ENCODE peak calls at places on chromosomes 11 and 22, in nine cellular contexts. One of them, this sample, is unnamed.

GRCh38 chr22:38612217-38613006 is 42.4 kb upstream of the DMC1 start:
- DNase-seq in heart left ventricle: no peak
- DNase-seq in ovary: no peak
- DNase-seq in K562: no peak
- DNase-seq in sigmoid colon: no peak
- DNase-seq in A549: no peak
- DNase-seq in esophagus squamous epithelium: no peak
- DNase-seq in thyroid gland: no peak
- DNase-seq in gastrocnemius medialis: peak
- DNase-seq in this sample: no peak

GRCh38 chr11:87215236-87215635 is 177.5 kb downstream of the TMEM135 start:
- DNase-seq in heart left ventricle: no peak
- DNase-seq in ovary: no peak
- DNase-seq in K562: no peak
- DNase-seq in sigmoid colon: no peak
- DNase-seq in A549: no peak
- DNase-seq in esophagus squamous epithelium: no peak
- DNase-seq in thyroid gland: no peak
- DNase-seq in gastrocnemius medialis: no peak
- DNase-seq in this sample: no peak

GRCh38 chr11:85517272-85517671 is 109.9 kb downstream of the DLG2 start:
- DNase-seq in heart left ventricle: no peak
- DNase-seq in ovary: no peak
- DNase-seq in K562: no peak
- DNase-seq in sigmoid colon: no peak
- DNase-seq in A549: no peak
- DNase-seq in esophagus squamous epithelium: no peak
- DNase-seq in thyroid gland: no peak
- DNase-seq in gastrocnemius medialis: no peak
- DNase-seq in this sample: no peak

GRCh38 chr11:2850366-2850765 is 35.2 kb downstream of the CDKN1C start:
- DNase-seq in heart left ventricle: no peak
- DNase-seq in ovary: no peak
- DNase-seq in K562: no peak
- DNase-seq in sigmoid colon: no peak
- DNase-seq in A549: no peak
- DNase-seq in esophagus squamous epithelium: no peak
- DNase-seq in thyroid gland: no peak
- DNase-seq in gastrocnemius medialis: no peak
- DNase-seq in this sample: no peak

GRCh38 chr11:80165763-80166162 is 724.9 kb upstream of the TENM4 start:
- DNase-seq in heart left ventricle: no peak
- DNase-seq in ovary: no peak
- DNase-seq in K562: no peak
- DNase-seq in sigmoid colon: no peak
- DNase-seq in A549: no peak
- DNase-seq in esophagus squamous epithelium: no peak
- DNase-seq in thyroid gland: no peak
- DNase-seq in gastrocnemius medialis: no peak
- DNase-seq in this sample: no peak

GRCh38 chr11:75597636-75598035 is 35.6 kb downstream of the SERPINH1 start:
- DNase-seq in heart left ventricle: no peak
- DNase-seq in ovary: no peak
- DNase-seq in K562: peak
- DNase-seq in sigmoid colon: no peak
- DNase-seq in A549: peak
- DNase-seq in esophagus squamous epithelium: no peak
- DNase-seq in thyroid gland: no peak
- DNase-seq in gastrocnemius medialis: no peak
- DNase-seq in this sample: no peak

GRCh38 chr22:23119492-23120414 is 22.0 kb downstream of the RSPH14 start:
- DNase-seq in heart left ventricle: peak
- DNase-seq in ovary: no peak
- DNase-seq in K562: peak
- DNase-seq in sigmoid colon: no peak
- DNase-seq in A549: no peak
- DNase-seq in esophagus squamous epithelium: no peak
- DNase-seq in thyroid gland: no peak
- DNase-seq in gastrocnemius medialis: no peak
- DNase-seq in this sample: no peak

GRCh38 chr11:88491674-88492073 is 154.1 kb upstream of the CTSC start:
- DNase-seq in heart left ventricle: no peak
- DNase-seq in ovary: no peak
- DNase-seq in K562: no peak
- DNase-seq in sigmoid colon: no peak
- DNase-seq in A549: no peak
- DNase-seq in esophagus squamous epithelium: no peak
- DNase-seq in thyroid gland: no peak
- DNase-seq in gastrocnemius medialis: no peak
- DNase-seq in this sample: no peak

GRCh38 chr22:37048133-37048532 is 3.4 kb upstream of the KCTD17 start:
- DNase-seq in heart left ventricle: no peak
- DNase-seq in ovary: no peak
- DNase-seq in K562: no peak
- DNase-seq in sigmoid colon: no peak
- DNase-seq in A549: no peak
- DNase-seq in esophagus squamous epithelium: no peak
- DNase-seq in thyroid gland: no peak
- DNase-seq in gastrocnemius medialis: no peak
- DNase-seq in this sample: no peak

GRCh38 chr11:115338476-115338875 is 165.7 kb downstream of the CADM1 start:
- DNase-seq in heart left ventricle: no peak
- DNase-seq in ovary: no peak
- DNase-seq in K562: no peak
- DNase-seq in sigmoid colon: no peak
- DNase-seq in A549: no peak
- DNase-seq in esophagus squamous epithelium: no peak
- DNase-seq in thyroid gland: no peak
- DNase-seq in gastrocnemius medialis: no peak
- DNase-seq in this sample: no peak

GRCh38 chr11:115345840-115346239 is 158.4 kb downstream of the CADM1 start:
- DNase-seq in heart left ventricle: no peak
- DNase-seq in ovary: no peak
- DNase-seq in K562: no peak
- DNase-seq in sigmoid colon: no peak
- DNase-seq in A549: no peak
- DNase-seq in esophagus squamous epithelium: no peak
- DNase-seq in thyroid gland: no peak
- DNase-seq in gastrocnemius medialis: no peak
- DNase-seq in this sample: no peak

GRCh38 chr11:115340874-115341273 is 163.3 kb downstream of the CADM1 start:
- DNase-seq in heart left ventricle: no peak
- DNase-seq in ovary: no peak
- DNase-seq in K562: no peak
- DNase-seq in sigmoid colon: no peak
- DNase-seq in A549: no peak
- DNase-seq in esophagus squamous epithelium: no peak
- DNase-seq in thyroid gland: no peak
- DNase-seq in gastrocnemius medialis: no peak
- DNase-seq in this sample: no peak

GRCh38 chr11:115342142-115342541 is 162.1 kb downstream of the CADM1 start:
- DNase-seq in heart left ventricle: no peak
- DNase-seq in ovary: no peak
- DNase-seq in K562: no peak
- DNase-seq in sigmoid colon: no peak
- DNase-seq in A549: no peak
- DNase-seq in esophagus squamous epithelium: no peak
- DNase-seq in thyroid gland: no peak
- DNase-seq in gastrocnemius medialis: no peak
- DNase-seq in this sample: no peak
- TF ChIP-seq POLR2A in heart left ventricle: no peak
- TF ChIP-seq POLR2A in ovary: no peak
- TF ChIP-seq POLR2A in K562: no peak
- TF ChIP-seq POLR2A in sigmoid colon: no peak
- TF ChIP-seq POLR2A in A549: no peak
- TF ChIP-seq POLR2A in esophagus squamous epithelium: no peak
- TF ChIP-seq POLR2A in thyroid gland: no peak
- TF ChIP-seq POLR2A in gastrocnemius medialis: no peak
- TF ChIP-seq POLR2A in this sample: no peak

DNA sequence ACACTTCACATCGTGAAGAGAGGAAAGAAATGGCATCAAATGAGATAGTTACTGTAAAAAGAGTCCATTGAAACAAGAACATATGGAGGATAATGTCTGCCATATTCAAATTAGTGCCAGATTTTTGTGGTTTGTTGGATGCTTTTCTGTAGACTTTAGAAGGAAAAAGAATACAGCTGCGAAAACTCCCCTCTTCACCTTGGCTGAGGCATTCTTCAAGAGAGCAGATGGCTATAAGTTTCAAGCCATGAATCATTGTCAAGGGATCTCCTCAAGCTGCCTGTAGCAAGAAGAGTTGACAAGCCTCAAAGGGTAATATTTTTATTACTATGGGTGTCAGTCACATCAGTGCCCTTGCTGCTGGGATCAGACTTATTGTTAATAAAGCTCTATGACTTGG is 507.4 kb upstream of the RAG2 start:
- DNase-seq in heart left ventricle: no peak
- DNase-seq in ovary: no peak
- DNase-seq in K562: no peak
- DNase-seq in sigmoid colon: no peak
- DNase-seq in A549: no peak
- DNase-seq in esophagus squamous epithelium: no peak
- DNase-seq in thyroid gland: no peak
- DNase-seq in gastrocnemius medialis: no peak
- DNase-seq in this sample: no peak
- H3K4me3 ChIP-seq in heart left ventricle: no peak
- H3K4me3 ChIP-seq in ovary: no peak
- H3K4me3 ChIP-seq in K562: no peak
- H3K4me3 ChIP-seq in sigmoid colon: no peak
- H3K4me3 ChIP-seq in A549: no peak
- H3K4me3 ChIP-seq in esophagus squamous epithelium: no peak
- H3K4me3 ChIP-seq in thyroid gland: no peak
- H3K4me3 ChIP-seq in gastrocnemius medialis: no peak
- H3K4me3 ChIP-seq in this sample: no peak

DNA sequence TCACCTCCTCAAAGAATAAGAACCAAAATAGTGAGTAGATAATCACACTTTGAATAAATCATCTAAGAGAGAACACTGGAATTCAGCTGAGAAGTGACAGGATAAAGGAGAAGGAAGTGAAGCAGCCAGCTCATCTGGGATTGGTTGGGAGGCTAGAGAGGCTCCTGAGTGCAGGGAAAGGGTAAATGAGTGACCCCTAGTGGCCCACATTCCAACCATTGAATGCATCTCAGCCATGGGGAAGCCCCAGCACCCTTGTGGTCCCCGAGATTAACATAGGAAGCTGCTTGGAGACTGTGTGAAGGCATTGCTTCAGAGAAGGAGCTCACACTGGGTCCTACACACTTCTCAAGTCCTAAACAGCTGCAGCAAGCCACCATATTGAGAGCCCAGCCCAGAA is 82.3 kb downstream of the JRKL start:
- DNase-seq in heart left ventricle: no peak
- DNase-seq in ovary: no peak
- DNase-seq in K562: no peak
- DNase-seq in sigmoid colon: no peak
- DNase-seq in A549: no peak
- DNase-seq in esophagus squamous epithelium: no peak
- DNase-seq in thyroid gland: no peak
- DNase-seq in gastrocnemius medialis: no peak
- DNase-seq in this sample: no peak
- TF ChIP-seq CTCF in heart left ventricle: no peak
- TF ChIP-seq CTCF in ovary: no peak
- TF ChIP-seq CTCF in K562: peak
- TF ChIP-seq CTCF in sigmoid colon: no peak
- TF ChIP-seq CTCF in A549: no peak
- TF ChIP-seq CTCF in esophagus squamous epithelium: no peak
- TF ChIP-seq CTCF in thyroid gland: no peak
- TF ChIP-seq CTCF in gastrocnemius medialis: no peak
- TF ChIP-seq CTCF in this sample: no peak

GRCh38 chr11:64181506-64182411 is 4.2 kb upstream of the STIP1 start:
- DNase-seq in heart left ventricle: peak
- DNase-seq in ovary: peak
- DNase-seq in K562: peak
- DNase-seq in sigmoid colon: peak
- DNase-seq in A549: peak
- DNase-seq in esophagus squamous epithelium: peak
- DNase-seq in thyroid gland: peak
- DNase-seq in gastrocnemius medialis: peak
- DNase-seq in this sample: peak

GRCh38 chr11:64180871-64181270 is 5.1 kb upstream of the STIP1 start:
- DNase-seq in heart left ventricle: no peak
- DNase-seq in ovary: no peak
- DNase-seq in K562: no peak
- DNase-seq in sigmoid colon: no peak
- DNase-seq in A549: no peak
- DNase-seq in esophagus squamous epithelium: no peak
- DNase-seq in thyroid gland: no peak
- DNase-seq in gastrocnemius medialis: peak
- DNase-seq in this sample: no peak

GRCh38 chr11:64183890-64184289 is 2.1 kb upstream of the STIP1 start:
- DNase-seq in heart left ventricle: no peak
- DNase-seq in ovary: no peak
- DNase-seq in K562: no peak
- DNase-seq in sigmoid colon: no peak
- DNase-seq in A549: no peak
- DNase-seq in esophagus squamous epithelium: no peak
- DNase-seq in thyroid gland: no peak
- DNase-seq in gastrocnemius medialis: no peak
- DNase-seq in this sample: no peak

GRCh38 chr11:64185323-64186204 is at the start of gene STIP1:
- DNase-seq in heart left ventricle: peak
- DNase-seq in ovary: peak
- DNase-seq in K562: peak
- DNase-seq in sigmoid colon: peak
- DNase-seq in A549: peak
- DNase-seq in esophagus squamous epithelium: peak
- DNase-seq in thyroid gland: peak
- DNase-seq in gastrocnemius medialis: peak
- DNase-seq in this sample: peak

DNA sequence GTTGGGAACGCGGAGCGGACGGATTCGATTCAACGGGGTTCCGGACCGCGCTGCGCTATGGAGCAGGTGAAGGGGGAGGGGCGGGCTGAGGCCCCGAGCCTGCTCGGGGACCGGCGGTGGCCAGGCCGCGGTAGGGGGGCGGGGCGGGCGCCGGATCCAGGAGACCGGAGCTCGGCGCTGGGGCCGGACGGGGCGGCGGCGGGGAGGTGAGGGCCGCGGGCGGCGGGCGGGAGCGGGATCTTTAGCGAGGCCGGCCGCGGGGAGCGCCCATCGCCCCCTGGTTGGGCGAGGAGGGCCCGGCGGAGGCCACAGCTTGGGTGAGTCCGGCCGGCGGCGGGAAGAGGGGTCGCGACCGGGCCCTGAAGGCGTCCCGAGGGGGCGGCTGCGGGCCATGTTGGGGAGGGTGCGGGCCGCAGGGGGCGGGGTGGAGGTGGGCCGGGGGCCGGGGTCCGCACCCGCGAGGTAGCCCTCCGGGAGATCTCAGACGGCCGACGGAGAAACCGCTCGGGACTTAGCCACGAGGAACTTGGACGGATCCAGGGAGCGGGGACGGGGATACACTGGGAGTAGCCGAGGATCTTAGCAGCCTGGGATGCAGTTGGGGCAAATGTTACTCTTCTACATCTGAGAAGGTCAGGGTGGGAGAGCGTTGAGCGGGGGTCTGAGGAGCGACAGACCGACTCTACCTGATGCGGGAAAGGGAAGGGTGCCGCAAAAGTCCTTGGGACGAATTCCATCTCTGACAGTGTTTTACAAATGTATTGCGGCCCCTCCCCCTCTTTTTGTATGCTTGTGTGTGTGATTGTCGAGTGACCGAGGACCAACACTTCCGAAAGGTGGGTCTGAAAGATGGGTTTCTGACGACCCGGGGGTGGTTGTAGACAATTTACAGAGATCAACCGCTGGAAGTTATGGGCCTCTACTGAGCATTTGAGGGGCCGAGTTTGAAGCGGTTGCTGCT is 514 bp downstream of the STIP1 start:
- DNase-seq in heart left ventricle: peak
- DNase-seq in ovary: no peak
- DNase-seq in K562: no peak
- DNase-seq in sigmoid colon: peak
- DNase-seq in A549: no peak
- DNase-seq in esophagus squamous epithelium: no peak
- DNase-seq in thyroid gland: peak
- DNase-seq in gastrocnemius medialis: no peak
- DNase-seq in this sample: no peak
- TF ChIP-seq POLR2A in heart left ventricle: no peak
- TF ChIP-seq POLR2A in ovary: peak
- TF ChIP-seq POLR2A in K562: no peak
- TF ChIP-seq POLR2A in sigmoid colon: peak
- TF ChIP-seq POLR2A in A549: peak
- TF ChIP-seq POLR2A in esophagus squamous epithelium: no peak
- TF ChIP-seq POLR2A in thyroid gland: no peak
- TF ChIP-seq POLR2A in gastrocnemius medialis: no peak
- TF ChIP-seq POLR2A in this sample: no peak

This sample was measured in lower leg skin.